ENCODE peak calls at places on chromosomes 2 and 18, in seven cellular contexts. One of them, this sample, is unnamed.

GRCh38 chr18:79317718-79318117 is 78.0 kb upstream of the NFATC1 start:
- DNase-seq in Karpas-422: no peak
- DNase-seq in neuronal stem cell: no peak
- DNase-seq in AG10803: peak; percentile 43
- DNase-seq in head of caudate nucleus: no peak
- DNase-seq in GM12878: no peak
- DNase-seq in IMR-90: no peak
- DNase-seq in this sample: peak; percentile 15

GRCh38 chr2:239919779-239920545 is 105.2 kb downstream of the NDUFA10 start:
- DNase-seq in Karpas-422: no peak
- DNase-seq in neuronal stem cell: no peak
- DNase-seq in AG10803: no peak
- DNase-seq in head of caudate nucleus: no peak
- DNase-seq in GM12878: no peak
- DNase-seq in IMR-90: no peak
- DNase-seq in this sample: no peak

GRCh38 chr18:61502472-61502871 is 169.2 kb downstream of the CDH20 start:
- DNase-seq in Karpas-422: peak; percentile 78
- DNase-seq in neuronal stem cell: peak; percentile 51
- DNase-seq in AG10803: peak; percentile 63
- DNase-seq in head of caudate nucleus: peak; percentile 69
- DNase-seq in GM12878: peak; percentile 5
- DNase-seq in IMR-90: peak; percentile 61
- DNase-seq in this sample: peak; percentile 90

GRCh38 chr2:180696005-180696404 is 284.4 kb upstream of the UBE2E3 start:
- DNase-seq in Karpas-422: no peak
- DNase-seq in neuronal stem cell: no peak
- DNase-seq in AG10803: no peak
- DNase-seq in head of caudate nucleus: no peak
- DNase-seq in GM12878: no peak
- DNase-seq in IMR-90: no peak
- DNase-seq in this sample: no peak

GRCh38 chr2:201363857-201364560 is 6.9 kb upstream of the FLACC1 start:
- DNase-seq in Karpas-422: peak; percentile 85
- DNase-seq in neuronal stem cell: no peak
- DNase-seq in AG10803: peak; percentile 60
- DNase-seq in head of caudate nucleus: no peak
- DNase-seq in GM12878: peak; percentile 30
- DNase-seq in IMR-90: peak; percentile 71
- DNase-seq in this sample: peak; percentile 36

GRCh38 chr2:197675246-197675645 is at the start of gene RFTN2:
- DNase-seq in Karpas-422: no peak
- DNase-seq in neuronal stem cell: no peak
- DNase-seq in AG10803: no peak
- DNase-seq in head of caudate nucleus: no peak
- DNase-seq in GM12878: no peak
- DNase-seq in IMR-90: peak; percentile 16
- DNase-seq in this sample: peak; percentile 53

GRCh38 chr2:15472133-15472532 is 89.0 kb downstream of the NBAS start:
- DNase-seq in Karpas-422: no peak
- DNase-seq in neuronal stem cell: no peak
- DNase-seq in AG10803: no peak
- DNase-seq in head of caudate nucleus: no peak
- DNase-seq in GM12878: no peak
- DNase-seq in IMR-90: no peak
- DNase-seq in this sample: no peak

GRCh38 chr2:173151671-173152398 is 76.2 kb downstream of the MAP3K20 start:
- DNase-seq in Karpas-422: no peak
- DNase-seq in neuronal stem cell: no peak
- DNase-seq in AG10803: peak; percentile 54
- DNase-seq in head of caudate nucleus: no peak
- DNase-seq in GM12878: no peak
- DNase-seq in IMR-90: peak; percentile 90
- DNase-seq in this sample: no peak

GRCh38 chr2:51971136-51971535 is 939.2 kb upstream of the NRXN1 start:
- DNase-seq in Karpas-422: no peak
- DNase-seq in neuronal stem cell: no peak
- DNase-seq in AG10803: peak; percentile 46
- DNase-seq in head of caudate nucleus: no peak
- DNase-seq in GM12878: no peak
- DNase-seq in IMR-90: peak; percentile 20
- DNase-seq in this sample: no peak

GRCh38 chr2:176130153-176130916 is 830 bp downstream of the HOXD8 start:
- DNase-seq in Karpas-422: no peak
- DNase-seq in neuronal stem cell: no peak
- DNase-seq in AG10803: peak; percentile 91
- DNase-seq in head of caudate nucleus: no peak
- DNase-seq in GM12878: no peak
- DNase-seq in IMR-90: no peak
- DNase-seq in this sample: no peak